ENCODE peak calls at places on chromosomes 1 and 21, in six cellular contexts. F is HEK293T; B is NCI-H1417; V is pons; J is CD4-positive, CD25-positive, alpha-beta regulatory T cell; D is Peyer's patch. T is an unnamed sample.

GRCh38 chr1:115031595-115031994 is 2.0 kb downstream of the TSHB start:
- DNase-seq in V (no peak), J (no peak), F (no peak), D (no peak), B (no peak), T (no peak)

GRCh38 chr1:205321109-205321958 is at the start of gene NUAK2:
- DNase-seq in F (peak), V (peak), J (peak), B (peak), D (peak), T (peak)

GRCh38 chr1:223712856-223713494 is 636 bp downstream of the CAPN2 start:
- DNase-seq in J (peak), F (peak), V (no peak), B (no peak), D (peak), T (no peak)

GRCh38 chr1:175479521-175480342 is 263.7 kb downstream of the TNR start:
- DNase-seq in D (no peak), B (no peak), J (no peak), V (no peak), F (no peak), T (no peak)

GRCh38 chr21:43269461-43269860 is 100.7 kb downstream of the CRYAA start:
- DNase-seq in V (no peak), D (no peak), J (peak), F (peak), B (no peak), T (no peak)

GRCh38 chr1:88741413-88741812 is 57.3 kb downstream of the PKN2 start:
- DNase-seq in F (no peak), D (no peak), V (no peak), B (no peak), J (no peak), T (no peak)

GRCh38 chr1:86352096-86352495 is 44.0 kb downstream of the ODF2L start:
- DNase-seq in J (no peak), F (no peak), B (no peak), V (no peak), D (no peak), T (no peak)

GRCh38 chr1:39735731-39736130 is 3.0 kb upstream of the PPIE start:
- DNase-seq in D (no peak), F (no peak), J (no peak), V (no peak), B (no peak), T (no peak)

GRCh38 chr1:87024936-87025537 is 110.6 kb downstream of the HS2ST1 start:
- DNase-seq in J (no peak), D (no peak), V (peak), B (no peak), F (peak), T (peak)

GRCh38 chr21:14687277-14687642 is 141.1 kb upstream of the SAMSN1 start:
- DNase-seq in V (peak), F (no peak), D (no peak), J (no peak), B (no peak), T (no peak)

GRCh38 chr21:37724201-37724600 is 192.1 kb downstream of the KCNJ6 start:
- DNase-seq in B (no peak), V (no peak), F (no peak), J (no peak), D (no peak), T (no peak)

GRCh38 chr21:35102488-35103407 is 53.6 kb upstream of the RUNX1 start:
- DNase-seq in J (peak), F (no peak), B (no peak), D (no peak), V (peak), T (peak)

GRCh38 chr1:76141898-76142297 is 67.4 kb downstream of the ST6GALNAC3 start:
- DNase-seq in F (no peak), B (no peak), V (no peak), J (no peak), D (no peak), T (no peak)

GRCh38 chr1:22876359-22877111 is 96.1 kb downstream of the LACTBL1 start:
- DNase-seq in V (no peak), B (no peak), J (no peak), D (no peak), F (no peak), T (no peak)

GRCh38 chr21:40143822-40144525 is 276.7 kb downstream of the PCP4 start:
- DNase-seq in V (peak), F (peak), D (no peak), J (no peak), B (peak), T (peak)

GRCh38 chr1:65952692-65953091 is 160.0 kb downstream of the PDE4B start:
- DNase-seq in F (no peak), J (no peak), V (no peak), B (no peak), D (no peak), T (no peak)

GRCh38 chr1:195591917-195592672 is 1016.1 kb downstream of the KCNT2 start:
- DNase-seq in D (no peak), J (no peak), F (no peak), V (no peak), B (no peak), T (no peak)

GRCh38 chr21:46322351-46323226 is 1.1 kb downstream of the C21orf58 start:
- DNase-seq in V (no peak), J (peak), D (no peak), B (peak), F (peak), T (no peak)

GRCh38 chr1:167805041-167805556 is 83.3 kb downstream of the MPZL1 start:
- DNase-seq in F (no peak), B (no peak), D (no peak), J (peak), V (peak), T (no peak)

GRCh38 chr1:83931658-83932253 is 67.2 kb downstream of the TTLL7 start:
- DNase-seq in B (peak), V (peak), J (peak), F (peak), D (no peak), T (peak)

T was measured in globus pallidus.